ENCODE peak calls at places on chromosome 4, in seven cellular contexts. T, M, O, E, B, F and W are unnamed samples.

GRCh38 chr4:138509346-138509745 is 267.2 kb upstream of the SLC7A11 start:
- DNase-seq in T (no peak), M (no peak), O (no peak), E (no peak), B (no peak), F (no peak), W (no peak)

GRCh38 chr4:188399834-188400233 is 260.6 kb downstream of the TRIML1 start:
- DNase-seq in T (peak; percentile 42), M (no peak), O (no peak), E (no peak), B (no peak), F (no peak), W (peak; percentile 77)

GRCh38 chr4:184028571-184028996 is 123.5 kb downstream of the STOX2 start:
- DNase-seq in T (no peak), M (no peak), O (no peak), E (no peak), B (no peak), F (no peak), W (no peak)

GRCh38 chr4:56215901-56216300 is 171.4 kb downstream of the AASDH start:
- DNase-seq in T (peak; percentile 46), M (no peak), O (no peak), E (no peak), B (peak; percentile 62), F (peak; percentile 21), W (peak; percentile 65)

GRCh38 chr4:40960926-40961325 is 211.2 kb downstream of the NSUN7 start:
- DNase-seq in T (no peak), M (no peak), O (no peak), E (no peak), B (no peak), F (peak; percentile 12), W (no peak)

GRCh38 chr4:67712000-67712625 is 11.2 kb upstream of the UBA6 start:
- DNase-seq in T (no peak), M (no peak), O (no peak), E (no peak), B (no peak), F (no peak), W (peak; percentile 73)

GRCh38 chr4:8376361-8377102 is 64.0 kb downstream of the ACOX3 start:
- DNase-seq in T (no peak), M (no peak), O (no peak), E (no peak), B (peak; percentile 65), F (no peak), W (no peak)

GRCh38 chr4:147828361-147828760 is 96.5 kb downstream of the ARHGAP10 start:
- DNase-seq in T (no peak), M (no peak), O (no peak), E (no peak), B (peak; percentile 46), F (peak; percentile 64), W (no peak)

GRCh38 chr4:114378306-114378903 is 220.2 kb upstream of the UGT8 start:
- DNase-seq in T (peak; percentile 24), M (no peak), O (no peak), E (no peak), B (peak; percentile 74), F (peak; percentile 45), W (no peak)